ENCODE peak calls at places on chromosomes 16 and 17, in seven cellular contexts. W is tibial nerve; D is CD4-positive, alpha-beta T cell; X is kidney; E is B cell; C is natural killer cell; H is upper lobe of right lung. Z is an unnamed sample.

GRCh38 chr16:48435906-48436305 is 50.7 kb upstream of the SIAH1 start:
- DNase-seq in W (no peak), D (no peak), X (no peak), E (no peak), C (no peak), H (no peak), Z (no peak)

GRCh38 chr16:11725457-11725856 is 17.2 kb downstream of the TXNDC11 start:
- DNase-seq in W (no peak), D (no peak), X (no peak), E (no peak), C (no peak), H (no peak), Z (no peak)

GRCh38 chr16:88194397-88195020 is 188.2 kb upstream of the ZNF469 start:
- DNase-seq in W (no peak), D (no peak), X (no peak), E (no peak), C (no peak), H (peak), Z (no peak)

GRCh38 chr17:3722716-3723115 is 987 bp upstream of the HASPIN start:
- DNase-seq in W (no peak), D (no peak), X (no peak), E (no peak), C (no peak), H (no peak), Z (no peak)

GRCh38 chr17:82603981-82604448 is 44.2 kb downstream of the WDR45B start:
- DNase-seq in W (peak), D (no peak), X (peak), E (no peak), C (peak), H (peak), Z (no peak)

GRCh38 chr16:28064706-28065249 is 1.3 kb upstream of the GSG1L start:
- DNase-seq in W (no peak), D (no peak), X (no peak), E (no peak), C (no peak), H (no peak), Z (no peak)

GRCh38 chr17:19656336-19656735 is 7.8 kb downstream of the ALDH3A2 start:
- DNase-seq in W (no peak), D (no peak), X (no peak), E (no peak), C (no peak), H (no peak), Z (no peak)

GRCh38 chr16:46607529-46607928 is 13.7 kb downstream of the SHCBP1 start:
- DNase-seq in W (no peak), D (no peak), X (no peak), E (peak), C (no peak), H (no peak), Z (no peak)

GRCh38 chr17:41492771-41493170 is 3.1 kb upstream of the KRT36 start:
- DNase-seq in W (no peak), D (no peak), X (no peak), E (no peak), C (no peak), H (peak), Z (no peak)

GRCh38 chr17:51611585-51611984 is 351.2 kb downstream of the UTP18 start:
- DNase-seq in W (no peak), D (no peak), X (no peak), E (no peak), C (no peak), H (no peak), Z (no peak)

GRCh38 chr16:78516006-78516405 is 416.6 kb downstream of the WWOX start:
- DNase-seq in W (no peak), D (no peak), X (no peak), E (no peak), C (no peak), H (no peak), Z (no peak)

GRCh38 chr16:9297437-9298113 is 206.1 kb downstream of the HAPSTR1 start:
- DNase-seq in W (no peak), D (no peak), X (peak), E (no peak), C (no peak), H (no peak), Z (no peak)

GRCh38 chr16:19698480-19699465 is 19.3 kb downstream of the KNOP1 start:
- DNase-seq in W (no peak), D (no peak), X (no peak), E (no peak), C (no peak), H (no peak), Z (no peak)

GRCh38 chr17:62919388-62919787 is 46.6 kb upstream of the TANC2 start:
- DNase-seq in W (no peak), D (no peak), X (no peak), E (no peak), C (no peak), H (no peak), Z (no peak)

GRCh38 chr17:38554430-38555350 is 51.1 kb downstream of the SRCIN1 start:
- DNase-seq in W (no peak), D (no peak), X (no peak), E (no peak), C (no peak), H (no peak), Z (peak)

GRCh38 chr17:78677303-78678219 is 100.4 kb upstream of the DNAH17 start:
- DNase-seq in W (no peak), D (peak), X (no peak), E (no peak), C (no peak), H (peak), Z (no peak)

GRCh38 chr16:76235426-76235825 is 41.8 kb upstream of the CNTNAP4 start:
- DNase-seq in W (no peak), D (no peak), X (no peak), E (no peak), C (no peak), H (no peak), Z (no peak)

GRCh38 chr17:57480438-57481196 is 224.3 kb downstream of the MSI2 start:
- DNase-seq in W (no peak), D (no peak), X (no peak), E (no peak), C (no peak), H (no peak), Z (no peak)

GRCh38 chr16:19071811-19072777 is 4.7 kb downstream of the COQ7 start:
- DNase-seq in W (no peak), D (peak), X (no peak), E (peak), C (peak), H (peak), Z (no peak)

GRCh38 chr17:8503807-8504206 is 68.1 kb downstream of the NDEL1 start:
- DNase-seq in W (no peak), D (no peak), X (no peak), E (no peak), C (no peak), H (peak), Z (no peak)

GRCh38 chr16:29906520-29907244 is 6.4 kb downstream of the ASPHD1 start:
- DNase-seq in W (no peak), D (no peak), X (no peak), E (no peak), C (no peak), H (no peak), Z (no peak)
- TF ChIP-seq CTCF in W (no peak), D (no peak), X (no peak), E (no peak), C (no peak), H (no peak), Z (no peak)

DNA sequence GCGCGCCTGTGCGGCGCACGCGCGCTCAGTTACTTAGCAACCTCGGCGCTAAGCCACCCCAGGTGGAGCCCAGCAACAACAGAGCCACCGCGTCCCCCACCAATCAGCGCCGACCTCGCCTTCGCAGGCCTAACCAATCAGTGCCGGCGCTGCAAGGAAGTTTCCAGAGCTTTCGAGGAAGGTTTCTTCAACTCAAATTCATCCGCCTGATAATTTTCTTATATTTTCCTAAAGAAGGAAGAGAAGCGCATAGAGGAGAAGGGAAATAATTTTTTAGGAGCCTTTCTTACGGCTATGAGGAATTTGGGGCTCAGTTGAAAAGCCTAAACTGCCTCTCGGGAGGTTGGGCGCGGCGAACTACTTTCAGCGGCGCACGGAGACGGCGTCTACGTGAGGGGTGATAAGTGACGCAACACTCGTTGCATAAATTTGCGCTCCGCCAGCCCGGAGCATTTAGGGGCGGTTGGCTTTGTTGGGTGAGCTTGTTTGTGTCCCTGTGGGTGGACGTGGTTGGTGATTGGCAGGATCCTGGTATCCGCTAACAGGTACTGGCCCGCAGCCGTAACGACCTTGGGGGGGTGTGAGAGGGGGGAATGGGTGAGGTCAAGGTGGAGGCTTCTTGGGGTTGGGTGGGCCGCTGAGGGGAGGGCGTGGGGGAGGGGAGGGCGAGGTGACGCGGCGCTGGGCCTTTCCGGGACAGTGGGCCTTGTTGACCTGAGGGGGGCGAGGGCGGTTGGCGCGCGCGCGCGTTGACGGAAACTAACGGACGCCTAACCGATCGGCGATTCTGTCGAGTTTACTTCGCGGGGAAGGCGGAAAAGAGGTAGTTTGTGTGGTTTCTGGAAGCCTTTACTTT is at the start of gene UBB:
- DNase-seq in W (peak), D (peak), X (peak), E (peak), C (peak), H (peak), Z (peak)
- TF ChIP-seq CTCF in W (no peak), D (no peak), X (no peak), E (no peak), C (no peak), H (no peak), Z (no peak)

GRCh38 chr17:75695830-75696271 is 25.4 kb upstream of the ITGB4 start:
- DNase-seq in W (no peak), D (no peak), X (peak), E (no peak), C (no peak), H (no peak), Z (no peak)
- TF ChIP-seq CTCF in W (no peak), D (no peak), X (no peak), E (no peak), C (no peak), H (no peak), Z (no peak)

GRCh38 chr17:33964344-33964979 is 290.6 kb upstream of the CCL2 start:
- DNase-seq in W (no peak), D (no peak), X (no peak), E (peak), C (no peak), H (no peak), Z (no peak)
- TF ChIP-seq CTCF in W (no peak), D (no peak), X (no peak), E (peak), C (no peak), H (peak), Z (no peak)

GRCh38 chr16:80804061-80804450 is 342 bp downstream of the CDYL2 start:
- DNase-seq in W (no peak), D (peak), X (peak), E (peak), C (no peak), H (peak), Z (no peak)

GRCh38 chr16:80802902-80803301 is 1.5 kb downstream of the CDYL2 start:
- DNase-seq in W (no peak), D (no peak), X (no peak), E (no peak), C (no peak), H (no peak), Z (no peak)

GRCh38 chr16:80804451-80805383 is at the start of gene CDYL2:
- DNase-seq in W (no peak), D (peak), X (peak), E (peak), C (no peak), H (peak), Z (no peak)

GRCh38 chr16:80802129-80802528 is 2.3 kb downstream of the CDYL2 start:
- DNase-seq in W (no peak), D (no peak), X (no peak), E (no peak), C (no peak), H (no peak), Z (no peak)

GRCh38 chr16:80803341-80804060 is 897 bp downstream of the CDYL2 start:
- DNase-seq in W (no peak), D (peak), X (peak), E (peak), C (no peak), H (peak), Z (no peak)
- TF ChIP-seq CTCF in W (peak), D (peak), X (peak), E (peak), C (no peak), H (peak), Z (no peak)

DNA sequence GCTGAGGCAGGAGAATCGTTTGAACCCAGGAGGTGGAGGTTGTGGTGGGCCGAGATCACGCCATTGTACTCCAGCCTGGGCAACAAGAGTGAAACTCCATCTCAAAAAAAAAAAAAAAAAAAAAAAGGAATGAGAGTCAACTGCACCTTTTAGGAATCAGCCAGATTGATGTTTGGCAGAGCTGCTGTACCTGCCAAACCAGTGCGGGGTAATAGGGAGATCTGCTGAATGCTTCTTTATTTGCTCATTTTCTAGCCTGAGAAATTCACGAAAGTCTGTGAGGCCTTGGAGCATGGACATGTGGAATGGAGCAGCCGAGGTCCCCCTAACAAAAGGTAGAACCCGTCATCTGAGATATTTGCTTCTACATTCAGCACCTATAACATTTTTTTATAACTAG is 18.4 kb downstream of the OGFOD1 start:
- DNase-seq in W (no peak), D (no peak), X (no peak), E (no peak), C (no peak), H (no peak), Z (no peak)
- TF ChIP-seq CTCF in W (no peak), D (no peak), X (no peak), E (no peak), C (no peak), H (no peak), Z (no peak)

GRCh38 chr17:73247728-73248127 is 14.0 kb downstream of the CPSF4L start:
- DNase-seq in W (no peak), D (no peak), X (no peak), E (no peak), C (no peak), H (no peak), Z (no peak)
- TF ChIP-seq CTCF in W (no peak), D (no peak), X (peak), E (no peak), C (no peak), H (peak), Z (peak)

GRCh38 chr17:16491703-16492612 is at the start of gene LRRC75A:
- DNase-seq in W (no peak), D (peak), X (peak), E (peak), C (peak), H (peak), Z (peak)
- TF ChIP-seq CTCF in W (no peak), D (no peak), X (no peak), E (no peak), C (no peak), H (no peak), Z (no peak)

DNA sequence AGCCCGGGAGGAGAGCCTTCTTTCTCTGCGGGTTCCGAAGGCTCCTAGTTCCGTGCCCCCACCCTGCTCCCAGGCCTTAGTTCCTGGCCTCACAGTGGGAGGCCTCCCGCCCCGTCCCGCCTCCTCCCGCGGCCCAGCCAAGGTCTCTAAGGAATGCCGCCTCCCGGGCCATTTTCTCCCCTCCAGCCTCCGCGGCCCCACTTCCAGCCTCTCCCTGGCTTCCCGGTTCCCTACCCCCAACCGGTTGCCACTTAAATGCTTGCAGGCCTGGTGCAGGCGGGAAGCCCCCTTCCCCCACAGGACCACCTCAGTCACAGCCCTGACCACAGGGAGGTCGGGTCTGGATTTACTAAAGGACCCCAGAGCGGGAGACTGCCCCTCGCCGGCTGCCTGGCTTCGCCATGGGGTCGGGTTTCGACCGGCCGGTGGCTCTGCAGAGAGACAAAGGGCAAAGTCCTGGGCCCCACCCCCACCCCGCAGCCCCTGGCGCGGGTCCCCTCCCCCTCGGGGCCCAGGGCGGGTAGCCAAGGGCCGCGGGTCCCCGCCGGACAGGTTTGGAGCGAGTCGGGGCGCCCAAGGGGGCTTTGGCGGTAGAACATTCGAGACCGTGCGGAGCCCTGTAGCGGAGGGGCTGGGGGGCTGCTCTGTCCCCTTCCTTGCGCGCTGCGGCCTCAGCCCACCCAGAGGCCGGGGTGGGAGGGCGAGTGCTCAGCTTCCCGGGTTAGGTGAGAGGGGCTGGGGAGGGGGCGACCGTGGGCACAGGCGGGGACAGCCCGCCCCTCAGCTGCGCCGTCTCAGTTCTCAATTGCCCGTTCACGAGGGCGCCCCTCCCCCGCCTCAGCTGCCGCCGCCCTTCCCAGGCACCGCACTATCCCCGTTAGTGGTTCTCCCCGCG is 16.4 kb downstream of the IGF2BP1 start:
- DNase-seq in W (no peak), D (no peak), X (no peak), E (no peak), C (no peak), H (no peak), Z (no peak)
- TF ChIP-seq CTCF in W (no peak), D (no peak), X (no peak), E (no peak), C (no peak), H (no peak), Z (no peak)

GRCh38 chr17:10633738-10634379 is 23.2 kb downstream of the MYH3 start:
- DNase-seq in W (no peak), D (no peak), X (no peak), E (peak), C (no peak), H (no peak), Z (no peak)

GRCh38 chr17:10638151-10638550 is 19.0 kb downstream of the MYH3 start:
- DNase-seq in W (no peak), D (no peak), X (no peak), E (no peak), C (no peak), H (no peak), Z (no peak)

GRCh38 chr17:10631048-10631700 is 25.9 kb downstream of the MYH3 start:
- DNase-seq in W (no peak), D (no peak), X (no peak), E (peak), C (no peak), H (no peak), Z (peak)

GRCh38 chr17:10631701-10632100 is 25.4 kb downstream of the MYH3 start:
- DNase-seq in W (no peak), D (no peak), X (no peak), E (no peak), C (no peak), H (no peak), Z (no peak)

DNA sequence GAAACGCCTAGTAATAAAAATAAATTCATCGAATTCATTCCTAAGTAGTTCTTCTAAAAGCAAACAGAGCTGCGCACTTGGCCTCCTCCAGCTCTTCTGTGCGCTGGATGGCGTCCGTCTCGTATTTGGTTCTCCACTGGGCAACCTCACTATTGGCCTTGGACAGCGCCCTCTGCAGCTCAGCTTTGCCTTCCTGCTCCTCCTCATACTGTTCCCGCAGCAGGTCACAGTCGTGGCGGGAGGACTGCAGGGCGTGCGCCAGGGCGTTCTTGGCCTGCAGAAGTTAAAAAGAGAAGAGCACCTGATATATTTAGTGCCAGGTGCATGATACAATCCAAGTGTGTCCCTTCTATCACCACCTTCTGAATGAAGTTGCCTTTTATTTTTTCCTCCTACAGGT is 21.8 kb downstream of the MYH3 start:
- DNase-seq in W (no peak), D (no peak), X (no peak), E (no peak), C (no peak), H (no peak), Z (no peak)
- TF ChIP-seq CTCF in W (no peak), D (no peak), X (no peak), E (no peak), C (no peak), H (no peak), Z (no peak)